ENCODE peak calls at places on chromosomes 6 and 20, in eight cellular contexts. One of them, this sample, is unnamed.
A peak's percentile ranks its signal among the peaks of the same experiment; 100 is the strongest.

GRCh38 chr6:109867009-109867969 is 110.8 kb upstream of the GPR6 start:
- DNase-seq in caudate nucleus: peak; percentile 86
- DNase-seq in mammary epithelial cell: no peak
- DNase-seq in myocyte: peak; percentile 37
- DNase-seq in GM12892: no peak
- DNase-seq in ascending aorta: no peak
- DNase-seq in AML-193: no peak
- DNase-seq in central memory CD4-positive, alpha-beta T cell: no peak
- DNase-seq in this sample: no peak

GRCh38 chr20:10633708-10634107 is 40.1 kb downstream of the JAG1 start:
- DNase-seq in AML-193: no peak
- DNase-seq in ascending aorta: no peak
- DNase-seq in myocyte: no peak
- DNase-seq in central memory CD4-positive, alpha-beta T cell: no peak
- DNase-seq in GM12892: no peak
- DNase-seq in caudate nucleus: no peak
- DNase-seq in mammary epithelial cell: no peak
- DNase-seq in this sample: no peak

GRCh38 chr6:25447570-25447929 is 168.4 kb downstream of the CARMIL1 start:
- DNase-seq in AML-193: no peak
- DNase-seq in ascending aorta: peak; percentile 9
- DNase-seq in mammary epithelial cell: no peak
- DNase-seq in GM12892: no peak
- DNase-seq in caudate nucleus: no peak
- DNase-seq in central memory CD4-positive, alpha-beta T cell: no peak
- DNase-seq in myocyte: no peak
- DNase-seq in this sample: no peak

GRCh38 chr20:43397147-43397546 is 60.5 kb upstream of the SRSF6 start:
- DNase-seq in mammary epithelial cell: no peak
- DNase-seq in myocyte: no peak
- DNase-seq in GM12892: no peak
- DNase-seq in AML-193: no peak
- DNase-seq in central memory CD4-positive, alpha-beta T cell: no peak
- DNase-seq in caudate nucleus: no peak
- DNase-seq in ascending aorta: no peak
- DNase-seq in this sample: no peak

GRCh38 chr6:22925920-22926587 is 356.7 kb downstream of the HDGFL1 start:
- DNase-seq in mammary epithelial cell: no peak
- DNase-seq in myocyte: no peak
- DNase-seq in ascending aorta: no peak
- DNase-seq in caudate nucleus: no peak
- DNase-seq in AML-193: no peak
- DNase-seq in GM12892: no peak
- DNase-seq in central memory CD4-positive, alpha-beta T cell: no peak
- DNase-seq in this sample: no peak

GRCh38 chr6:81853975-81854374 is 101.5 kb upstream of the TENT5A start:
- DNase-seq in GM12892: no peak
- DNase-seq in central memory CD4-positive, alpha-beta T cell: no peak
- DNase-seq in ascending aorta: no peak
- DNase-seq in caudate nucleus: no peak
- DNase-seq in AML-193: no peak
- DNase-seq in myocyte: no peak
- DNase-seq in mammary epithelial cell: no peak
- DNase-seq in this sample: no peak

GRCh38 chr20:56978475-56978874 is 288.0 kb downstream of the BMP7 start:
- DNase-seq in mammary epithelial cell: no peak
- DNase-seq in caudate nucleus: no peak
- DNase-seq in myocyte: no peak
- DNase-seq in AML-193: no peak
- DNase-seq in GM12892: no peak
- DNase-seq in ascending aorta: no peak
- DNase-seq in central memory CD4-positive, alpha-beta T cell: no peak
- DNase-seq in this sample: no peak

GRCh38 chr6:44960898-44961297 is 367.2 kb upstream of the RUNX2 start:
- DNase-seq in mammary epithelial cell: peak; percentile 69
- DNase-seq in ascending aorta: no peak
- DNase-seq in GM12892: no peak
- DNase-seq in AML-193: no peak
- DNase-seq in central memory CD4-positive, alpha-beta T cell: no peak
- DNase-seq in myocyte: no peak
- DNase-seq in caudate nucleus: no peak
- DNase-seq in this sample: no peak

GRCh38 chr6:108359901-108360882 is 65.3 kb downstream of the AFG1L start:
- DNase-seq in caudate nucleus: no peak
- DNase-seq in myocyte: peak; percentile 18
- DNase-seq in ascending aorta: no peak
- DNase-seq in central memory CD4-positive, alpha-beta T cell: no peak
- DNase-seq in AML-193: peak; percentile 64
- DNase-seq in mammary epithelial cell: peak; percentile 4
- DNase-seq in GM12892: no peak
- DNase-seq in this sample: no peak

GRCh38 chr6:45709834-45710233 is 305.8 kb downstream of the CLIC5 start:
- DNase-seq in myocyte: no peak
- DNase-seq in central memory CD4-positive, alpha-beta T cell: no peak
- DNase-seq in ascending aorta: no peak
- DNase-seq in AML-193: no peak
- DNase-seq in GM12892: no peak
- DNase-seq in caudate nucleus: no peak
- DNase-seq in mammary epithelial cell: no peak
- DNase-seq in this sample: no peak

GRCh38 chr6:4031442-4031841 is 47.5 kb downstream of the FAM217A start:
- DNase-seq in ascending aorta: no peak
- DNase-seq in mammary epithelial cell: no peak
- DNase-seq in caudate nucleus: no peak
- DNase-seq in GM12892: no peak
- DNase-seq in myocyte: no peak
- DNase-seq in central memory CD4-positive, alpha-beta T cell: no peak
- DNase-seq in AML-193: no peak
- DNase-seq in this sample: no peak

GRCh38 chr6:38169221-38169674 is 349.7 kb downstream of the ZFAND3 start:
- DNase-seq in ascending aorta: no peak
- DNase-seq in mammary epithelial cell: no peak
- DNase-seq in caudate nucleus: no peak
- DNase-seq in myocyte: no peak
- DNase-seq in AML-193: no peak
- DNase-seq in central memory CD4-positive, alpha-beta T cell: no peak
- DNase-seq in GM12892: no peak
- DNase-seq in this sample: peak; percentile 57

GRCh38 chr6:2739335-2739734 is 11.4 kb downstream of the MYLK4 start:
- DNase-seq in central memory CD4-positive, alpha-beta T cell: no peak
- DNase-seq in mammary epithelial cell: peak; percentile 61
- DNase-seq in GM12892: no peak
- DNase-seq in myocyte: peak; percentile 51
- DNase-seq in caudate nucleus: no peak
- DNase-seq in AML-193: no peak
- DNase-seq in ascending aorta: no peak
- DNase-seq in this sample: no peak

GRCh38 chr6:83861077-83861476 is 1.6 kb downstream of the CYB5R4 start:
- DNase-seq in AML-193: peak; percentile 58
- DNase-seq in myocyte: no peak
- DNase-seq in ascending aorta: no peak
- DNase-seq in mammary epithelial cell: no peak
- DNase-seq in GM12892: no peak
- DNase-seq in caudate nucleus: no peak
- DNase-seq in central memory CD4-positive, alpha-beta T cell: no peak
- DNase-seq in this sample: no peak

GRCh38 chr6:157184202-157185015 is 138.9 kb downstream of the TMEM242 start:
- DNase-seq in ascending aorta: no peak
- DNase-seq in central memory CD4-positive, alpha-beta T cell: peak; percentile 52
- DNase-seq in myocyte: peak; percentile 70
- DNase-seq in caudate nucleus: peak; percentile 87
- DNase-seq in mammary epithelial cell: peak; percentile 57
- DNase-seq in AML-193: no peak
- DNase-seq in GM12892: peak; percentile 56
- DNase-seq in this sample: peak; percentile 80

GRCh38 chr20:48897298-48898044 is 24.0 kb upstream of the ARFGEF2 start:
- DNase-seq in myocyte: peak; percentile 85
- DNase-seq in ascending aorta: no peak
- DNase-seq in GM12892: no peak
- DNase-seq in central memory CD4-positive, alpha-beta T cell: no peak
- DNase-seq in AML-193: no peak
- DNase-seq in mammary epithelial cell: peak; percentile 76
- DNase-seq in caudate nucleus: no peak
- DNase-seq in this sample: no peak

GRCh38 chr6:52533491-52533890 is 43.4 kb downstream of the TRAM2 start:
- DNase-seq in GM12892: no peak
- DNase-seq in AML-193: no peak
- DNase-seq in caudate nucleus: no peak
- DNase-seq in myocyte: no peak
- DNase-seq in central memory CD4-positive, alpha-beta T cell: no peak
- DNase-seq in ascending aorta: no peak
- DNase-seq in mammary epithelial cell: no peak
- DNase-seq in this sample: no peak

GRCh38 chr20:4299250-4299649 is 283.9 kb upstream of the RNF24 start:
- DNase-seq in central memory CD4-positive, alpha-beta T cell: no peak
- DNase-seq in myocyte: no peak
- DNase-seq in GM12892: no peak
- DNase-seq in caudate nucleus: no peak
- DNase-seq in mammary epithelial cell: no peak
- DNase-seq in AML-193: no peak
- DNase-seq in ascending aorta: no peak
- DNase-seq in this sample: no peak

GRCh38 chr6:111982681-111983080 is 71.2 kb upstream of the CCN6 start:
- DNase-seq in caudate nucleus: no peak
- DNase-seq in mammary epithelial cell: peak; percentile 46
- DNase-seq in GM12892: no peak
- DNase-seq in ascending aorta: no peak
- DNase-seq in central memory CD4-positive, alpha-beta T cell: no peak
- DNase-seq in AML-193: no peak
- DNase-seq in myocyte: no peak
- DNase-seq in this sample: no peak

GRCh38 chr20:43963872-43964791 is 49.5 kb downstream of the TOX2 start:
- DNase-seq in ascending aorta: no peak
- DNase-seq in myocyte: peak; percentile 97
- DNase-seq in caudate nucleus: no peak
- DNase-seq in central memory CD4-positive, alpha-beta T cell: peak; percentile 65
- DNase-seq in AML-193: peak; percentile 39
- DNase-seq in GM12892: peak; percentile 36
- DNase-seq in mammary epithelial cell: no peak
- DNase-seq in this sample: peak; percentile 75

GRCh38 chr6:35611235-35611634 is 77.5 kb downstream of the FKBP5 start:
- DNase-seq in ascending aorta: no peak
- DNase-seq in caudate nucleus: no peak
- DNase-seq in myocyte: peak; percentile 56
- DNase-seq in central memory CD4-positive, alpha-beta T cell: peak; percentile 35
- DNase-seq in mammary epithelial cell: no peak
- DNase-seq in GM12892: no peak
- DNase-seq in AML-193: no peak
- DNase-seq in this sample: no peak

GRCh38 chr20:32128167-32128566 is 18.7 kb downstream of the TM9SF4 start:
- DNase-seq in mammary epithelial cell: no peak
- DNase-seq in central memory CD4-positive, alpha-beta T cell: no peak
- DNase-seq in GM12892: no peak
- DNase-seq in myocyte: no peak
- DNase-seq in caudate nucleus: no peak
- DNase-seq in ascending aorta: no peak
- DNase-seq in AML-193: no peak
- DNase-seq in this sample: no peak

GRCh38 chr6:135465307-135465706 is 32.2 kb downstream of the AHI1 start:
- DNase-seq in myocyte: no peak
- DNase-seq in mammary epithelial cell: no peak
- DNase-seq in caudate nucleus: no peak
- DNase-seq in ascending aorta: no peak
- DNase-seq in central memory CD4-positive, alpha-beta T cell: no peak
- DNase-seq in GM12892: no peak
- DNase-seq in AML-193: no peak
- DNase-seq in this sample: no peak

GRCh38 chr6:14454467-14454763 is 336.8 kb downstream of the CD83 start:
- DNase-seq in mammary epithelial cell: no peak
- DNase-seq in caudate nucleus: no peak
- DNase-seq in AML-193: no peak
- DNase-seq in GM12892: no peak
- DNase-seq in myocyte: no peak
- DNase-seq in central memory CD4-positive, alpha-beta T cell: peak; percentile 28
- DNase-seq in ascending aorta: no peak
- DNase-seq in this sample: no peak

GRCh38 chr6:148736779-148737412 is 9.9 kb upstream of the UST start:
- DNase-seq in GM12892: no peak
- DNase-seq in myocyte: no peak
- DNase-seq in caudate nucleus: no peak
- DNase-seq in ascending aorta: no peak
- DNase-seq in AML-193: no peak
- DNase-seq in mammary epithelial cell: peak; percentile 26
- DNase-seq in central memory CD4-positive, alpha-beta T cell: no peak
- DNase-seq in this sample: no peak

GRCh38 chr20:62977613-62978558 is 25.4 kb downstream of the SLC17A9 start:
- DNase-seq in mammary epithelial cell: no peak
- DNase-seq in ascending aorta: no peak
- DNase-seq in caudate nucleus: no peak
- DNase-seq in AML-193: no peak
- DNase-seq in myocyte: no peak
- DNase-seq in GM12892: peak; percentile 78
- DNase-seq in central memory CD4-positive, alpha-beta T cell: peak; percentile 88
- DNase-seq in this sample: no peak

GRCh38 chr6:131001945-131002661 is 60.9 kb downstream of the EPB41L2 start:
- DNase-seq in myocyte: no peak
- DNase-seq in ascending aorta: no peak
- DNase-seq in central memory CD4-positive, alpha-beta T cell: no peak
- DNase-seq in AML-193: no peak
- DNase-seq in caudate nucleus: no peak
- DNase-seq in mammary epithelial cell: no peak
- DNase-seq in GM12892: no peak
- DNase-seq in this sample: no peak